ENCODE peak calls at places on chromosomes 2 and 18, in eight cellular contexts. T is amygdala, Y is SJSA1, Q is smooth muscle cell of the brain vasculature, N is AG10803, R is GM23248, M is activated T-helper 1 cell treated with Interleukin-2 at 50 U/mL for 16 hours, J is DMS153. A is an unnamed sample.

GRCh38 chr2:216006164-216006663 is 7.1 kb downstream of the MREG start:
- DNase-seq in T (no peak), Y (no peak), Q (no peak), N (no peak), R (peak; percentile 76), M (peak; percentile 15), J (no peak), A (peak; percentile 20)

GRCh38 chr2:7378642-7379041 is 461.4 kb downstream of the RNF144A start:
- DNase-seq in T (no peak), Y (no peak), Q (no peak), N (no peak), R (no peak), M (no peak), J (no peak), A (no peak)

GRCh38 chr2:184326076-184326475 is 272.3 kb upstream of the ZNF804A start:
- DNase-seq in T (no peak), Y (no peak), Q (no peak), N (no peak), R (no peak), M (no peak), J (no peak), A (no peak)

GRCh38 chr18:59909289-59910036 is 9.7 kb downstream of the PMAIP1 start:
- DNase-seq in T (no peak), Y (peak; percentile 34), Q (no peak), N (no peak), R (no peak), M (no peak), J (no peak), A (no peak)

GRCh38 chr2:202847693-202848524 is 23.7 kb downstream of the ICA1L start:
- DNase-seq in T (no peak), Y (no peak), Q (no peak), N (no peak), R (no peak), M (no peak), J (no peak), A (no peak)

GRCh38 chr2:41872646-41873045 is 175.2 kb upstream of the PKDCC start:
- DNase-seq in T (no peak), Y (peak; percentile 68), Q (no peak), N (peak; percentile 85), R (peak; percentile 44), M (no peak), J (no peak), A (no peak)

GRCh38 chr2:238163494-238164198 is 4.9 kb downstream of the ERFE start:
- DNase-seq in T (no peak), Y (no peak), Q (no peak), N (no peak), R (peak; percentile 60), M (no peak), J (no peak), A (no peak)

GRCh38 chr2:27263287-27264252 is 723 bp upstream of the SLC30A3 start:
- DNase-seq in T (no peak), Y (no peak), Q (no peak), N (no peak), R (no peak), M (no peak), J (no peak), A (no peak)

GRCh38 chr2:217853301-217853881 is 149.4 kb downstream of the TNS1 start:
- DNase-seq in T (no peak), Y (no peak), Q (no peak), N (peak; percentile 90), R (peak; percentile 90), M (no peak), J (no peak), A (no peak)

GRCh38 chr2:42777883-42778805 is 14.2 kb upstream of the OXER1 start:
- DNase-seq in T (no peak), Y (peak; percentile 19), Q (no peak), N (peak; percentile 54), R (peak; percentile 50), M (no peak), J (no peak), A (no peak)

GRCh38 chr2:15733867-15734765 is 142.4 kb downstream of the DDX1 start:
- DNase-seq in T (no peak), Y (peak; percentile 33), Q (no peak), N (peak; percentile 34), R (peak; percentile 33), M (no peak), J (no peak), A (no peak)

GRCh38 chr18:48409591-48410094 is 460 bp upstream of the ZBTB7C start:
- DNase-seq in T (no peak), Y (peak; percentile 61), Q (no peak), N (no peak), R (peak; percentile 40), M (no peak), J (no peak), A (no peak)

GRCh38 chr2:176080540-176081355 is 3.0 kb downstream of the EVX2 start:
- DNase-seq in T (no peak), Y (no peak), Q (no peak), N (no peak), R (peak; percentile 75), M (no peak), J (peak; percentile 49), A (peak; percentile 49)

GRCh38 chr2:66126936-66127527 is 307.9 kb upstream of the MEIS1 start:
- DNase-seq in T (no peak), Y (no peak), Q (no peak), N (no peak), R (no peak), M (no peak), J (no peak), A (no peak)

GRCh38 chr2:38194751-38195150 is 118.8 kb upstream of the CYP1B1 start:
- DNase-seq in T (no peak), Y (no peak), Q (no peak), N (no peak), R (peak; percentile 68), M (no peak), J (no peak), A (no peak)

GRCh38 chr18:26487437-26487836 is 60.9 kb downstream of the KCTD1 start:
- DNase-seq in T (no peak), Y (no peak), Q (no peak), N (peak; percentile 13), R (peak; percentile 62), M (no peak), J (no peak), A (no peak)

GRCh38 chr18:75209129-75209951 is at the start of gene PTGR3:
- DNase-seq in T (peak; percentile 73), Y (peak; percentile 82), Q (no peak), N (peak; percentile 79), R (peak; percentile 85), M (peak; percentile 69), J (peak; percentile 69), A (peak; percentile 87)

GRCh38 chr2:3498783-3499394 is 20.4 kb downstream of the ADI1 start:
- DNase-seq in T (no peak), Y (no peak), Q (no peak), N (no peak), R (no peak), M (no peak), J (no peak), A (no peak)

GRCh38 chr2:43743706-43744105 is 30.1 kb upstream of the DYNC2LI1 start:
- DNase-seq in T (no peak), Y (no peak), Q (no peak), N (no peak), R (no peak), M (no peak), J (no peak), A (no peak)

GRCh38 chr2:231348173-231348572 is 47.3 kb upstream of the B3GNT7 start:
- DNase-seq in T (no peak), Y (peak; percentile 10), Q (no peak), N (peak; percentile 67), R (no peak), M (no peak), J (no peak), A (no peak)

GRCh38 chr2:142290931-142291330 is 160.1 kb upstream of the LRP1B start:
- DNase-seq in T (no peak), Y (no peak), Q (peak; percentile 41), N (no peak), R (no peak), M (no peak), J (peak; percentile 54), A (no peak)

GRCh38 chr18:393558-393957 is 106.9 kb downstream of the COLEC12 start:
- DNase-seq in T (no peak), Y (no peak), Q (no peak), N (no peak), R (no peak), M (no peak), J (no peak), A (no peak)

GRCh38 chr2:223469270-223470057 is 132.7 kb downstream of the SCG2 start:
- DNase-seq in T (no peak), Y (no peak), Q (no peak), N (peak; percentile 81), R (peak; percentile 95), M (no peak), J (peak; percentile 26), A (peak; percentile 10)

A was measured in transverse colon.